ENCODE peak calls at places on chromosomes 1 and 21, in seven cellular contexts. One of them, this sample, is unnamed.

GRCh38 chr1:172719694-172720138 is 60.8 kb downstream of the FASLG start:
- DNase-seq in neuronal stem cell: peak; percentile 39
- DNase-seq in IMR-90: peak; percentile 57
- DNase-seq in H9: no peak
- DNase-seq in mesendoderm: peak; percentile 70
- DNase-seq in mesenchymal stem cell: peak; percentile 67
- DNase-seq in trophoblast cell: no peak
- DNase-seq in this sample: no peak

GRCh38 chr1:88973520-88974137 is 18.8 kb downstream of the KYAT3 start:
- DNase-seq in neuronal stem cell: no peak
- DNase-seq in IMR-90: peak; percentile 54
- DNase-seq in H9: no peak
- DNase-seq in mesendoderm: peak; percentile 63
- DNase-seq in mesenchymal stem cell: peak; percentile 64
- DNase-seq in trophoblast cell: no peak
- DNase-seq in this sample: no peak

GRCh38 chr1:77487631-77488030 is 194.8 kb downstream of the ZZZ3 start:
- DNase-seq in neuronal stem cell: no peak
- DNase-seq in IMR-90: no peak
- DNase-seq in H9: no peak
- DNase-seq in mesendoderm: peak; percentile 82
- DNase-seq in mesenchymal stem cell: no peak
- DNase-seq in trophoblast cell: no peak
- DNase-seq in this sample: no peak

GRCh38 chr1:113109908-113110554 is 37.0 kb downstream of the LRIG2 start:
- DNase-seq in neuronal stem cell: no peak
- DNase-seq in IMR-90: peak; percentile 98
- DNase-seq in H9: no peak
- DNase-seq in mesendoderm: no peak
- DNase-seq in mesenchymal stem cell: peak; percentile 95
- DNase-seq in trophoblast cell: peak; percentile 86
- DNase-seq in this sample: no peak

GRCh38 chr1:210531475-210532222 is 202.9 kb downstream of the HHAT start:
- DNase-seq in neuronal stem cell: no peak
- DNase-seq in IMR-90: no peak
- DNase-seq in H9: no peak
- DNase-seq in mesendoderm: no peak
- DNase-seq in mesenchymal stem cell: no peak
- DNase-seq in trophoblast cell: no peak
- DNase-seq in this sample: no peak

GRCh38 chr1:52676249-52676903 is 21.8 kb downstream of the COA7 start:
- DNase-seq in neuronal stem cell: no peak
- DNase-seq in IMR-90: no peak
- DNase-seq in H9: no peak
- DNase-seq in mesendoderm: no peak
- DNase-seq in mesenchymal stem cell: no peak
- DNase-seq in trophoblast cell: no peak
- DNase-seq in this sample: no peak

GRCh38 chr1:179953974-179954493 is 576 bp upstream of the CEP350 start:
- DNase-seq in neuronal stem cell: no peak
- DNase-seq in IMR-90: peak; percentile 51
- DNase-seq in H9: no peak
- DNase-seq in mesendoderm: no peak
- DNase-seq in mesenchymal stem cell: no peak
- DNase-seq in trophoblast cell: peak; percentile 45
- DNase-seq in this sample: peak; percentile 50

GRCh38 chr1:236064674-236065508 is at the start of gene NID1:
- DNase-seq in neuronal stem cell: peak; percentile 90
- DNase-seq in IMR-90: peak; percentile 79
- DNase-seq in H9: peak; percentile 89
- DNase-seq in mesendoderm: peak; percentile 88
- DNase-seq in mesenchymal stem cell: peak; percentile 91
- DNase-seq in trophoblast cell: peak; percentile 43
- DNase-seq in this sample: peak; percentile 87

GRCh38 chr1:166884040-166884642 is 8.1 kb upstream of the TADA1 start:
- DNase-seq in neuronal stem cell: peak; percentile 56
- DNase-seq in IMR-90: peak; percentile 12
- DNase-seq in H9: peak; percentile 91
- DNase-seq in mesendoderm: peak; percentile 87
- DNase-seq in mesenchymal stem cell: peak; percentile 22
- DNase-seq in trophoblast cell: peak; percentile 33
- DNase-seq in this sample: peak; percentile 91

GRCh38 chr1:228978486-228979324 is 243.4 kb downstream of the RHOU start:
- DNase-seq in neuronal stem cell: no peak
- DNase-seq in IMR-90: no peak
- DNase-seq in H9: peak; percentile 28
- DNase-seq in mesendoderm: peak; percentile 77
- DNase-seq in mesenchymal stem cell: no peak
- DNase-seq in trophoblast cell: peak; percentile 35
- DNase-seq in this sample: no peak

GRCh38 chr1:24505816-24506215 is 3.2 kb downstream of the RCAN3 start:
- DNase-seq in neuronal stem cell: no peak
- DNase-seq in IMR-90: no peak
- DNase-seq in H9: no peak
- DNase-seq in mesendoderm: no peak
- DNase-seq in mesenchymal stem cell: no peak
- DNase-seq in trophoblast cell: no peak
- DNase-seq in this sample: no peak

GRCh38 chr1:212037900-212038299 is 2.4 kb downstream of the DTL start:
- DNase-seq in neuronal stem cell: no peak
- DNase-seq in IMR-90: no peak
- DNase-seq in H9: no peak
- DNase-seq in mesendoderm: no peak
- DNase-seq in mesenchymal stem cell: peak; percentile 23
- DNase-seq in trophoblast cell: no peak
- DNase-seq in this sample: no peak

GRCh38 chr1:212030936-212031528 is 4.3 kb downstream of the INTS7 start:
- DNase-seq in neuronal stem cell: no peak
- DNase-seq in IMR-90: peak; percentile 91
- DNase-seq in H9: no peak
- DNase-seq in mesendoderm: peak; percentile 66
- DNase-seq in mesenchymal stem cell: peak; percentile 77
- DNase-seq in trophoblast cell: no peak
- DNase-seq in this sample: no peak

GRCh38 chr1:212035123-212035834 is at the start of the genes DTL and INTS7:
- DNase-seq in neuronal stem cell: peak; percentile 99
- DNase-seq in IMR-90: peak; percentile 99
- DNase-seq in H9: peak; percentile 99
- DNase-seq in mesendoderm: peak; percentile 100
- DNase-seq in mesenchymal stem cell: peak; percentile 99
- DNase-seq in trophoblast cell: peak; percentile 100
- DNase-seq in this sample: peak; percentile 98

GRCh38 chr1:212035835-212036605 is 472 bp downstream of the DTL start:
- DNase-seq in neuronal stem cell: no peak
- DNase-seq in IMR-90: no peak
- DNase-seq in H9: no peak
- DNase-seq in mesendoderm: no peak
- DNase-seq in mesenchymal stem cell: no peak
- DNase-seq in trophoblast cell: peak; percentile 1
- DNase-seq in this sample: no peak

DNA sequence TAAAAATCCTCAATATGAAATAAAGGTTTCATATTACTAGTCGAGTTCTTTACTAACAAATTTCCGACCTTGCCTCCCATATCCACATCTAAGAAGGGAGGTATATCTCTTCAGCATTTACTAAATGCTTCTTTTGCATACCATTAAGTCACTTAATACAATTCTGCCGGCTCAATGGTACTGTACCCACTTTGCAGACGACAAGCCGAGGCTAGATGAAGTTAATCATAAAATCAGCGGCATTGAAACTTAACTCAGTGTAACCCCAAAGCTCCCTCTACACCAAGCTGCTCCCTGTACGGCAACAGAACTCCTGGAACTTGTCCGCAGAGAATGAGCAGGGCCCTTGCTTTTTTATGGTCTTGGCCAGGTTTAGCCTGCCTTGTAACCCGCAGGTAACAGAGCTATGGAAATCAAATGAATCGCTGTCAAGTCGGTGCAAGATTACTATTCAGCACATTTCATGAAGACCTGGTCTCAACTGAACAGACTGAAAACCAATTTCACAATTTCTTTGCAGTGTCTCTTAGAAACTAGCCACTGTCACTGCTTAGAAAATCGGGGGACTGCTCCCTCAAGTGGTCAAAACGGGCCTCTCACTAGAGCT is 738 bp downstream of the INTS7 start:
- DNase-seq in neuronal stem cell: peak; percentile 4
- DNase-seq in IMR-90: no peak
- DNase-seq in H9: no peak
- DNase-seq in mesendoderm: no peak
- DNase-seq in mesenchymal stem cell: no peak
- DNase-seq in trophoblast cell: no peak
- DNase-seq in this sample: no peak
- H4K8ac ChIP-seq in neuronal stem cell: no peak overlapping the region
- H4K8ac ChIP-seq in IMR-90: no peak overlapping the region
- H4K8ac ChIP-seq in H9: no peak overlapping the region
- H4K8ac ChIP-seq in mesendoderm: no peak overlapping the region
- H4K8ac ChIP-seq in mesenchymal stem cell: no peak overlapping the region
- H4K8ac ChIP-seq in trophoblast cell: no peak overlapping the region
- H4K8ac ChIP-seq in this sample: no peak overlapping the region

GRCh38 chr1:108847464-108847863 is 9.4 kb downstream of the AKNAD1 start:
- DNase-seq in neuronal stem cell: no peak
- DNase-seq in IMR-90: no peak
- DNase-seq in H9: no peak
- DNase-seq in mesendoderm: no peak
- DNase-seq in mesenchymal stem cell: no peak
- DNase-seq in trophoblast cell: no peak
- DNase-seq in this sample: no peak

GRCh38 chr1:108841703-108842102 is 15.2 kb downstream of the AKNAD1 start:
- DNase-seq in neuronal stem cell: no peak
- DNase-seq in IMR-90: no peak
- DNase-seq in H9: no peak
- DNase-seq in mesendoderm: no peak
- DNase-seq in mesenchymal stem cell: no peak
- DNase-seq in trophoblast cell: no peak
- DNase-seq in this sample: no peak

GRCh38 chr1:108842525-108843181 is 14.2 kb downstream of the AKNAD1 start:
- DNase-seq in neuronal stem cell: no peak
- DNase-seq in IMR-90: no peak
- DNase-seq in H9: no peak
- DNase-seq in mesendoderm: peak; percentile 47
- DNase-seq in mesenchymal stem cell: no peak
- DNase-seq in trophoblast cell: no peak
- DNase-seq in this sample: no peak

GRCh38 chr1:108845991-108846390 is 10.9 kb downstream of the AKNAD1 start:
- DNase-seq in neuronal stem cell: no peak
- DNase-seq in IMR-90: no peak
- DNase-seq in H9: no peak
- DNase-seq in mesendoderm: peak; percentile 71
- DNase-seq in mesenchymal stem cell: no peak
- DNase-seq in trophoblast cell: peak; percentile 93
- DNase-seq in this sample: no peak

GRCh38 chr1:108843390-108844188 is 13.3 kb downstream of the AKNAD1 start:
- DNase-seq in neuronal stem cell: no peak
- DNase-seq in IMR-90: no peak
- DNase-seq in H9: no peak
- DNase-seq in mesendoderm: no peak
- DNase-seq in mesenchymal stem cell: peak; percentile 12
- DNase-seq in trophoblast cell: no peak
- DNase-seq in this sample: no peak
- H4K8ac ChIP-seq in neuronal stem cell: no peak overlapping the region
- H4K8ac ChIP-seq in IMR-90: no peak overlapping the region
- H4K8ac ChIP-seq in H9: no peak overlapping the region
- H4K8ac ChIP-seq in mesendoderm: no peak overlapping the region
- H4K8ac ChIP-seq in mesenchymal stem cell: peak overlapping the region; percentile 39
- H4K8ac ChIP-seq in trophoblast cell: no peak overlapping the region
- H4K8ac ChIP-seq in this sample: no peak overlapping the region

DNA sequence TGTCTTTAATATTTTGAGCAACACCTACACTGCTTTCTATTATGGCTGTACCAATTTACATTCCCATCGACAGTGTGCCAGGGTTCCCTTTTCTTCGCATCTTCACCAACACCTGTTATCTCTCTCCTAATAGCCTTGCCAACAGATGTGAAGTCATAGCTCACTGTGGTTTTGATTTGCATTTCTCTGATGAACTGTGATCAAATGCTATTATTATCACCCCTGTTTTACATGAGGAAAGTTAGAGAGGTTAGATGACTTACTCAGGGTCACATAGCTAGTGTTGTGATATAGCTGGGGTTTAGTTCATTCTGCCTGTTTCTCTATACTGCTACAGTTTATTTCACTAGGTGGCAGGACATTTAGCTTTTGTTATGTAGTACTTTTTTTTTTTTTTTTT is 204.1 kb downstream of the FMN2 start:
- DNase-seq in neuronal stem cell: no peak
- DNase-seq in IMR-90: peak; percentile 64
- DNase-seq in H9: no peak
- DNase-seq in mesendoderm: no peak
- DNase-seq in mesenchymal stem cell: no peak
- DNase-seq in trophoblast cell: no peak
- DNase-seq in this sample: no peak
- H4K8ac ChIP-seq in neuronal stem cell: no peak overlapping the region
- H4K8ac ChIP-seq in IMR-90: no peak overlapping the region
- H4K8ac ChIP-seq in H9: no peak overlapping the region
- H4K8ac ChIP-seq in mesendoderm: no peak overlapping the region
- H4K8ac ChIP-seq in mesenchymal stem cell: no peak overlapping the region
- H4K8ac ChIP-seq in trophoblast cell: no peak overlapping the region
- H4K8ac ChIP-seq in this sample: no peak overlapping the region

GRCh38 chr1:54400321-54400720 is 5.9 kb downstream of the SSBP3 start:
- DNase-seq in neuronal stem cell: no peak
- DNase-seq in IMR-90: no peak
- DNase-seq in H9: no peak
- DNase-seq in mesendoderm: no peak
- DNase-seq in mesenchymal stem cell: no peak
- DNase-seq in trophoblast cell: no peak
- DNase-seq in this sample: no peak
- H4K8ac ChIP-seq in neuronal stem cell: no peak overlapping the region
- H4K8ac ChIP-seq in IMR-90: no peak overlapping the region
- H4K8ac ChIP-seq in H9: no peak overlapping the region
- H4K8ac ChIP-seq in mesendoderm: no peak overlapping the region
- H4K8ac ChIP-seq in mesenchymal stem cell: no peak overlapping the region
- H4K8ac ChIP-seq in trophoblast cell: no peak overlapping the region
- H4K8ac ChIP-seq in this sample: no peak overlapping the region

GRCh38 chr1:188420177-188420576 is 1591.4 kb downstream of the PLA2G4A start:
- DNase-seq in neuronal stem cell: no peak
- DNase-seq in IMR-90: no peak
- DNase-seq in H9: no peak
- DNase-seq in mesendoderm: no peak
- DNase-seq in mesenchymal stem cell: no peak
- DNase-seq in trophoblast cell: no peak
- DNase-seq in this sample: no peak
- H4K8ac ChIP-seq in neuronal stem cell: no peak overlapping the region
- H4K8ac ChIP-seq in IMR-90: no peak overlapping the region
- H4K8ac ChIP-seq in H9: no peak overlapping the region
- H4K8ac ChIP-seq in mesendoderm: no peak overlapping the region
- H4K8ac ChIP-seq in mesenchymal stem cell: no peak overlapping the region
- H4K8ac ChIP-seq in trophoblast cell: no peak overlapping the region
- H4K8ac ChIP-seq in this sample: no peak overlapping the region

GRCh38 chr21:25062061-25062460 is 545.2 kb downstream of the MRPL39 start:
- DNase-seq in neuronal stem cell: no peak
- DNase-seq in IMR-90: peak; percentile 6
- DNase-seq in H9: no peak
- DNase-seq in mesendoderm: peak; percentile 48
- DNase-seq in mesenchymal stem cell: no peak
- DNase-seq in trophoblast cell: no peak
- DNase-seq in this sample: no peak
- H4K8ac ChIP-seq in neuronal stem cell: no peak overlapping the region
- H4K8ac ChIP-seq in IMR-90: no peak overlapping the region
- H4K8ac ChIP-seq in H9: no peak overlapping the region
- H4K8ac ChIP-seq in mesendoderm: no peak overlapping the region
- H4K8ac ChIP-seq in mesenchymal stem cell: no peak overlapping the region
- H4K8ac ChIP-seq in trophoblast cell: no peak overlapping the region
- H4K8ac ChIP-seq in this sample: no peak overlapping the region

GRCh38 chr1:31959521-31959920 is 21.4 kb upstream of the PTP4A2 start:
- DNase-seq in neuronal stem cell: no peak
- DNase-seq in IMR-90: no peak
- DNase-seq in H9: no peak
- DNase-seq in mesendoderm: no peak
- DNase-seq in mesenchymal stem cell: no peak
- DNase-seq in trophoblast cell: no peak
- DNase-seq in this sample: no peak
- H4K8ac ChIP-seq in neuronal stem cell: no peak overlapping the region
- H4K8ac ChIP-seq in IMR-90: no peak overlapping the region
- H4K8ac ChIP-seq in H9: no peak overlapping the region
- H4K8ac ChIP-seq in mesendoderm: no peak overlapping the region
- H4K8ac ChIP-seq in mesenchymal stem cell: no peak overlapping the region
- H4K8ac ChIP-seq in trophoblast cell: no peak overlapping the region
- H4K8ac ChIP-seq in this sample: no peak overlapping the region